ENCODE peak calls at places on chromosomes 3 and 15, in four cellular contexts. W is body of pancreas, S is K562, C is GM12891. U is an unnamed sample.

GRCh38 chr3:176590722-176591121 is 606.6 kb downstream of the TBL1XR1 start:
- DNase-seq in W (no peak), S (no peak), C (no peak), U (no peak)

GRCh38 chr3:79473993-79474392 is 293.8 kb downstream of the ROBO1 start:
- DNase-seq in S (no peak), C (no peak), W (no peak), U (no peak)

GRCh38 chr3:71087109-71088018 is 496.2 kb downstream of the FOXP1 start:
- DNase-seq in C (no peak), S (no peak), W (no peak), U (no peak)

GRCh38 chr3:128168830-128169229 is 15.5 kb downstream of the EEFSEC start:
- DNase-seq in C (no peak), S (no peak), W (no peak), U (no peak)

GRCh38 chr3:37847689-37848088 is 14.0 kb upstream of the CTDSPL start:
- DNase-seq in S (no peak), C (no peak), W (no peak), U (peak)

GRCh38 chr3:172557515-172558220 is 34.4 kb upstream of the TNFSF10 start:
- DNase-seq in W (no peak), C (no peak), S (no peak), U (no peak)

GRCh38 chr15:76401285-76401684 is 64.7 kb downstream of the ISL2 start:
- DNase-seq in W (no peak), S (no peak), C (no peak), U (no peak)

GRCh38 chr3:146280859-146281258 is 30.0 kb upstream of the PLSCR4 start:
- DNase-seq in S (no peak), W (no peak), C (no peak), U (no peak)

GRCh38 chr15:70507772-70508351 is 255.5 kb downstream of the UACA start:
- DNase-seq in S (no peak), C (no peak), W (no peak), U (peak)

GRCh38 chr15:33701304-33701696 is 267.0 kb upstream of the CHRM5 start:
- DNase-seq in W (no peak), C (no peak), S (no peak), U (no peak)

GRCh38 chr15:101063891-101064794 is 145.0 kb downstream of the LRRK1 start:
- DNase-seq in S (no peak), W (peak), C (no peak), U (no peak)

GRCh38 chr3:100401674-100402036 is 316 bp downstream of the LNP1 start:
- DNase-seq in S (no peak), W (peak), C (no peak), U (peak)

GRCh38 chr15:40549894-40550293 is 14.9 kb downstream of the CCDC32 start:
- DNase-seq in C (no peak), S (no peak), W (peak), U (peak)

GRCh38 chr3:29587340-29587739 is 306.5 kb downstream of the RBMS3 start:
- DNase-seq in W (no peak), S (no peak), C (no peak), U (no peak)

GRCh38 chr3:127688022-127688415 is 15.3 kb downstream of the ABTB1 start:
- DNase-seq in C (no peak), W (no peak), S (no peak), U (no peak)

GRCh38 chr3:65974505-65974904 is 64.2 kb downstream of the MAGI1 start:
- DNase-seq in S (no peak), C (no peak), W (no peak), U (no peak)

GRCh38 chr15:69045810-69046209 is 31.3 kb downstream of the NOX5 start:
- DNase-seq in W (no peak), C (no peak), S (no peak), U (no peak)

GRCh38 chr15:77627067-77627466 is 5.6 kb downstream of the LINGO1 start:
- DNase-seq in S (no peak), C (no peak), W (no peak), U (no peak)

GRCh38 chr15:40767838-40768491 is 1.8 kb upstream of the C15orf62 start:
- DNase-seq in C (no peak), S (no peak), W (no peak), U (no peak)

GRCh38 chr15:65307978-65308377 is 3.5 kb downstream of the RNU5B-1 start:
- DNase-seq in S (no peak), W (no peak), C (no peak), U (no peak)

GRCh38 chr3:12752111-12752510 is 6.9 kb downstream of the TMEM40 start:
- DNase-seq in S (no peak), W (no peak), C (no peak), U (no peak)

GRCh38 chr3:42216820-42217416 is 49.1 kb downstream of the CCK start:
- DNase-seq in S (no peak), W (no peak), C (no peak), U (no peak)

GRCh38 chr3:146177986-146178385 is 17.0 kb upstream of the PLOD2 start:
- DNase-seq in C (no peak), S (no peak), W (no peak), U (no peak)

GRCh38 chr3:66037986-66038369 is 740 bp downstream of the MAGI1 start:
- DNase-seq in S (peak), W (peak), C (no peak), U (no peak)

GRCh38 chr3:151890721-151891141 is 17.3 kb downstream of the SUCNR1 start:
- DNase-seq in S (no peak), W (no peak), C (no peak), U (no peak)

GRCh38 chr15:63514533-63514943 is 10.1 kb downstream of the USP3 start:
- DNase-seq in C (no peak), W (peak), S (no peak), U (no peak)

GRCh38 chr15:20353966-20354883 is 187.4 kb downstream of the GOLGA6L6 start:
- DNase-seq in C (no peak), S (no peak), W (peak), U (no peak)

GRCh38 chr3:153038779-153039178 is 123.2 kb upstream of the RAP2B start:
- DNase-seq in W (no peak), S (no peak), C (no peak), U (no peak)

GRCh38 chr3:54578417-54578816 is 349.4 kb downstream of the LRTM1 start:
- DNase-seq in W (no peak), C (no peak), S (no peak), U (no peak)

GRCh38 chr3:187944391-187945179 is 199.3 kb upstream of the BCL6 start:
- DNase-seq in C (no peak), S (no peak), W (no peak), U (no peak)

GRCh38 chr15:98213346-98213979 is 253.0 kb downstream of the ARRDC4 start:
- DNase-seq in W (no peak), C (no peak), S (no peak), U (no peak)

GRCh38 chr3:152192050-152192449 is 76.7 kb upstream of the MBNL1 start:
- DNase-seq in C (no peak), S (no peak), W (no peak), U (no peak)

GRCh38 chr3:15325228-15325627 is 7.2 kb downstream of the SH3BP5 start:
- DNase-seq in W (no peak), C (no peak), S (no peak), U (no peak)

GRCh38 chr3:9769426-9770275 is at the start of gene CAMK1:
- DNase-seq in S (peak), W (peak), C (peak), U (peak)
- TF ChIP-seq POLR2A in S (no peak), W (peak), C (no peak), U (peak)

DNA sequence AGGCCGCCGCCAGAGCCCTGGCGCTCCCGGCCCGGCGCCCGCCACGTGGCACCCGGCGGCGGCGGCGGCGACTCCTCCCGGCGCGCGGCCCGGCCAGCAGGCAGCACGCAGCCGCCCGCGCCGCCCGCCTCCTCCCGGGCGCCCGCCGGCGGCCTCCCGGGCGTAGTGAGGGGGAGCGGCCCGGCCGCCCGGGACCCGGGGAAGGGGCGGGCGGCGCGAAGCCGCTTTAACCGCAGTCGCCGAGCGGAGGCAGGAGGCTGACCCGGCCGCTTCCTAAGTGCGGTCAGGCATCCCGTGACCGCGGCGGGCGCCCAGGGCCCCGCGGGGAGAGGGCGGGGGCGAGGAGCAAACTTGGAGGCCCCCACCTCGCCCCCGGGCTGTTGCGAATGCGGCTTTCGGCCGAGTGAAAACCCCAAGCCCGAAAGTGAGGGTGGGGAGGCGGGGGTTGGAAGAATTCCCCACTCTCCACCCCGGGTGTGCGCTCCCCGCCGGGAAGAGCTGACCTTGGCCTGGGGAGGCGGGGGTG is 1.7 kb upstream of the HES1 start:
- DNase-seq in S (peak), W (no peak), C (no peak), U (peak)
- TF ChIP-seq POLR2A in S (no peak), W (no peak), C (no peak), U (no peak)

GRCh38 chr15:79896131-79896633 is 632 bp downstream of the MTHFS start:
- DNase-seq in C (no peak), W (no peak), S (no peak), U (peak)

GRCh38 chr15:79898369-79898768 is 1.6 kb upstream of the MTHFS start:
- DNase-seq in W (no peak), S (no peak), C (no peak), U (no peak)

GRCh38 chr15:79897380-79897678 is 515 bp upstream of the MTHFS start:
- DNase-seq in S (no peak), W (no peak), C (no peak), U (no peak)

GRCh38 chr15:79897701-79898113 is 893 bp upstream of the MTHFS start:
- DNase-seq in W (no peak), S (no peak), C (no peak), U (no peak)

GRCh38 chr15:79896634-79897379 is at the start of gene MTHFS:
- DNase-seq in W (peak), S (peak), C (peak), U (peak)
- TF ChIP-seq POLR2A in W (peak), S (peak), C (peak), U (peak)

DNA sequence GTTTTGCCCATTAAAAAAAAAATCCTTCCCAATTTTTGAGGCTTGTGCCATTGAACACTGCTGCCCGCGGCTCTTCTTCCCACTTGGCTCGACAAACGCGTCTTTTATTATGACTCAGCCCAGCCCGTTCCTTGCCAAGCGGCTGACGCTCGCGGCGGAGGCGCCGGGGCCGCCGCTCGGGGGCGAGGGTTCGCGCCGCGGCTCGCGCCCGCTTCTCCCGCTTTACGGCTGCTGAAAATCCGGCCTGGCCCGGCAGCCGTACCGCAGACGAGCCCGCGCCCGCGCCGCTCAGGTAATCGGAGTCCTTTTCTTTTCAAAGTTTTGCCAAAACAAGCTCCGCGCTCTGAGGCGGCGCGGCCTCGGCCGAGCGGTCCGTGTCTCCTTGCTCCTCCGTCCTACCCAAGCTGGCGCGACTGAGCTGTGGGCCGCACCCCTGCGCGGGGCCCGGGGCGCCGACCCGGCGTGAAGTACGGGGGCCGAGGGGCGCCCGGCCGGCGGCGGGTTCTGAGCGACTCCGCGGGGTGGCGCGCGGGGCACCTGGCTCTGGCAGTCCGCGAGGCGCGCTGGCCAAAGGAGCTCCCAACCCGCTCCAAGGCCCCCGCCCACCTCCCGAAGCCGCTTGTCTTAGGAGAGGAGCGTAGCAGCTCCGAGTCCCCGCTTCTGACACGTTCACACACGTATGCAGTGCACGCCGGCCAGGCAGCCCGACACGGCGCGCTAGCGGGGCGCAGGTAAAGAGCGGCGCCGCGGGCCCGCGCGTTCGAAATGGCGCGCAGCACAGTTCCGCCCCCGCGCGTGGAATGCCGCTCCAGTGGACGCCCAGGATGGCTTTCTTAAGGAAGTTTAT is 418.2 kb upstream of the NAALADL2 start:
- DNase-seq in W (peak), S (peak), C (peak), U (peak)
- TF ChIP-seq POLR2A in W (peak), S (no peak), C (no peak), U (peak)

GRCh38 chr3:33439421-33440327 is 531 bp downstream of the UBP1 start:
- DNase-seq in S (peak), W (peak), C (peak), U (peak)

GRCh38 chr3:33442190-33442589 is 2.0 kb upstream of the UBP1 start:
- DNase-seq in W (no peak), C (no peak), S (no peak), U (no peak)

GRCh38 chr3:33441322-33441976 is 1.2 kb upstream of the UBP1 start:
- DNase-seq in S (no peak), W (no peak), C (no peak), U (peak)

GRCh38 chr3:33440328-33440577 is at the start of gene UBP1:
- DNase-seq in W (no peak), S (no peak), C (peak), U (no peak)

DNA sequence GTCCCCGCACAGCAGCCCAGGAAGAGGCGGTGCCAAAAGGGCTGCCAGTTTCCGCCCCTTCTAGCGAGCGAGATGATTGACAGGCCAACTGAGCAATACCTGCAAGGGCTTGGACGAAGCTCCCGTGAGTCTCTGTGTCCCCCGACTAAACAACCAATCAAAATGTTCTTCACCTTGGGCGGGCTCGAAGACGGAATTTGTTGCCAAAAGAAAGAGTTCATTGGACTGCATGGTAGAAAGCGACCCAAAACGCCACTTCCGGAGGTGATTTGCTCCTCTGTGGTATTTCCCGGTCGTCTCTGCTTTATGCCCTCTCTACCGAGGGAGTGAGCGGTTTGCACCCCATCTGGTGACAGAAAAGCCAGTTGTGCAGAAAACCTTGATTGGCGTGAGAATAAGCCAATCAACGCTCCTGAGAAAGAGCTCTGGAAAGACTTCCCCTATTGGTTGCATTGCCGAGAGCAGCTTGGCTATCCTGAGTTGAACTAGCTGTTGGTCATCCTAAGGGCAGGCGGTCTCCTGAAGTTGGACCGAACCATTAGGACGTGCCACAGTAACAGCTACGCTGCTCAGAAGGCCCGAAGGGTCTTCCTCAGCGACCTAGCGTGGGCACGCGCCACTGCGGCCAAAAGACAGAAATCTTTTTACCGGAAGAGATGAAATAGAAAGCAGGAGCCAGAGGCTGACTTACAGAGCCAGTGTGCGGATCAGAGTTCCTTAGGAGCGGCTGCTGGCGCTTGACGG is 545 bp upstream of the UBP1 start:
- DNase-seq in C (no peak), S (peak), W (peak), U (peak)
- TF ChIP-seq POLR2A in C (peak), S (peak), W (peak), U (peak)

GRCh38 chr3:27392950-27393679 is 23.9 kb upstream of the NEK10 start:
- DNase-seq in C (no peak), W (no peak), S (no peak), U (no peak)

GRCh38 chr3:27385504-27385903 is 16.3 kb upstream of the NEK10 start:
- DNase-seq in S (no peak), C (no peak), W (no peak), U (no peak)

GRCh38 chr3:27391796-27392195 is 22.6 kb upstream of the NEK10 start:
- DNase-seq in C (no peak), W (no peak), S (no peak), U (no peak)

GRCh38 chr3:27387625-27388024 is 18.4 kb upstream of the NEK10 start:
- DNase-seq in C (no peak), S (no peak), W (no peak), U (no peak)
- TF ChIP-seq POLR2A in C (no peak), S (no peak), W (no peak), U (no peak)

DNA sequence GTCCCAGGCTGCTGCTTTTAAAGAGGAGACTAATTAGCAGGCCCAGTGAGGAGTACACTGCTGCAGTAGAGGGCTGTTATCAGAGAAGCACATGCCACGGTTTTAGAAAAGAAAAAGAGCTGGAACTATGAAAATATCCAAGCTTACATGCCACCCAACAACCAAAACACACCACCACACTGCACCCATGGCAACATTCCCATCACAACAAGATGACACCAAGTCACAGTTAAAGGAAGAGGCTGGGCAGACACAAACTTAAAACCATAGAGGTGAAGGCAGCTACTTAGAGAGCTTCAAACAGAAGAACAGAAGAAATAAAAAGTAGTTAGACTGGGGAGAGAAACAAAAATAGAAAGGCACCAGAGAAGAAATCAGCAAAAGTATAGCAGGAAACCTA is 37.0 kb downstream of the NPTN start:
- DNase-seq in S (no peak), W (no peak), C (no peak), U (peak)
- TF ChIP-seq POLR2A in S (no peak), W (no peak), C (no peak), U (no peak)

DNA sequence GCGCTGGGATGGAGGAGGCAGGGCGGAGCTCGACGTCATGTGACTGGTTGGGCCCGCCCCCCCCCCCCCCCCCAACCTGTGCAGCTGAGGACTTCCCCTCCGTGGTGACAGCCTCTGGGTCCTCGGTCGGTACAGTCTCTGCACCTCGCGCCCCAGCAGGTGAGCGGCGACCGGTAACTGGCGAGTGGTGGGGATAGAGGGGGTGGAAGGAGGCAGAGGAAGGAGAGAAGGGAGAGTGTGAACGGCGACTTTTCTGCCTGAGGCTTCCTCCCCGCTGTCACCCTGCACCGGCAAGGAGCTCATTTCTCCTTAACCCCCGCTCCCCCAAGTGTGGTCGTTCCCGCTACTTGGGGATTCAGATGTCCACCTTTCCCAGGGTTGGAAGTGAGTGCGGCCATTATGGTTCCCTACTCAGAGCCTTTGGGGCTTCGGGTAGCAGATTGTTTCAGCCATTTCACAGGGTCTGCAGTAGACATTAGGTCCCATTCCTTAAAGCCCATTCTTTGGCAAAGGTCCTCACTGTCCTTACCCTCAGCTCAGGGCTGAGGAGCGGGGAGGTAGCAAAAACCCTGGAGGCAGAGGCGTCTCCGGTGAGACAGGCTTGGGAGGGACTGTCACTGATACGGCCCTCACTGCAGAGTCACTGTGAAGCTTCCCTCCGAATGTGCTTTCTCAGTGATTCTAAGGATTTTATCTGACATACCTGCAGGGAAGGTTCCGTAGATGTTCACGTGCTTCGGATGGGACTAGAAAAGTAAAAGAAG is at the start of gene ATP6V1A:
- DNase-seq in C (peak), W (peak), S (peak), U (peak)
- TF ChIP-seq POLR2A in C (peak), W (peak), S (peak), U (no peak)

DNA sequence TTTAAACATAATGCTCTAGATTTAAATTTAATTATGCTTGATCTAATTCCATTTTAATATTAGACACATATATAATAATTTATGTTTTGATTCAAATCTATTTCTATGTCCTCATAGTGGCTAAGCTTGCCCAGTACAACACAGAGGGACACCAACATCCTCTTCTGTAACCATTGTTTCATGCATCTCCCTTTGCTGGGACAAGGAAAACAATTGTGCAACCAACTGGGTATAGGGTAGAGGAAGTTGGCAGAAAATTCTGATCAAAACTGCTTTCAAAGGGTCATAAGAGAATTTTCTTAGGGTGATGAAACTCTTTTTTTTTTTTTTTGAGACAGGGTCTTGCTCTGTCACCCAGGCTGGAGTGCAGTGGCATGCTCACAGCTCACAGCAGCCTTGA is 121.4 kb upstream of the SGO1 start:
- DNase-seq in C (no peak), S (no peak), W (no peak), U (no peak)
- TF ChIP-seq POLR2A in C (no peak), S (no peak), W (no peak), U (no peak)